ENCODE peak calls at places on chromosomes 6 and 20, in seven cellular contexts. One of them, this sample, is unnamed. For H3K9me3, the result is how much of the 10 kb centered on the place peaks cover.

GRCh38 chr6:154399097-154399496 is 42.5 kb upstream of the IPCEF1 start:
- DNase-seq in HepG2: no peak
- DNase-seq in K562: no peak
- DNase-seq in GM12878: no peak
- DNase-seq in HCT116: no peak
- DNase-seq in H1: no peak
- DNase-seq in endothelial cell of umbilical vein: peak
- DNase-seq in this sample: no peak

GRCh38 chr6:53694800-53695394 is 29.3 kb upstream of the KLHL31 start:
- DNase-seq in HepG2: no peak
- DNase-seq in HCT116: no peak
- DNase-seq in H1: no peak
- DNase-seq in endothelial cell of umbilical vein: no peak
- DNase-seq in GM12878: no peak
- DNase-seq in K562: no peak
- DNase-seq in this sample: no peak

GRCh38 chr6:56953597-56954388 is 1.1 kb upstream of the BEND6 start:
- DNase-seq in H1: peak
- DNase-seq in HCT116: no peak
- DNase-seq in endothelial cell of umbilical vein: peak
- DNase-seq in GM12878: peak
- DNase-seq in HepG2: no peak
- DNase-seq in K562: peak
- DNase-seq in this sample: no peak

GRCh38 chr20:4979841-4980410 is 21.4 kb downstream of the SLC23A2 start:
- DNase-seq in HepG2: no peak
- DNase-seq in K562: no peak
- DNase-seq in GM12878: no peak
- DNase-seq in HCT116: no peak
- DNase-seq in H1: no peak
- DNase-seq in endothelial cell of umbilical vein: no peak
- DNase-seq in this sample: no peak

GRCh38 chr6:16163535-16164300 is 34.8 kb downstream of the MYLIP start:
- DNase-seq in H1: no peak
- DNase-seq in HCT116: no peak
- DNase-seq in HepG2: no peak
- DNase-seq in GM12878: no peak
- DNase-seq in endothelial cell of umbilical vein: peak
- DNase-seq in K562: peak
- DNase-seq in this sample: no peak

GRCh38 chr6:12923644-12924235 is 207.2 kb downstream of the PHACTR1 start:
- DNase-seq in K562: no peak
- DNase-seq in endothelial cell of umbilical vein: peak
- DNase-seq in GM12878: no peak
- DNase-seq in HepG2: no peak
- DNase-seq in H1: no peak
- DNase-seq in HCT116: no peak
- DNase-seq in this sample: no peak

GRCh38 chr6:11460001-11460668 is 77.4 kb upstream of the TMEM170B start:
- DNase-seq in H1: no peak
- DNase-seq in HCT116: no peak
- DNase-seq in K562: no peak
- DNase-seq in GM12878: peak
- DNase-seq in endothelial cell of umbilical vein: peak
- DNase-seq in HepG2: no peak
- DNase-seq in this sample: no peak

GRCh38 chr20:34222208-34222607 is 19.0 kb upstream of the ASIP start:
- DNase-seq in GM12878: no peak
- DNase-seq in HepG2: no peak
- DNase-seq in K562: no peak
- DNase-seq in HCT116: no peak
- DNase-seq in H1: no peak
- DNase-seq in endothelial cell of umbilical vein: no peak
- DNase-seq in this sample: peak

GRCh38 chr6:158645064-158646022 is 800 bp upstream of the DYNLT1 start:
- DNase-seq in GM12878: no peak
- DNase-seq in HCT116: no peak
- DNase-seq in K562: no peak
- DNase-seq in endothelial cell of umbilical vein: no peak
- DNase-seq in H1: no peak
- DNase-seq in HepG2: no peak
- DNase-seq in this sample: no peak

GRCh38 chr6:43786664-43787329 is 16.8 kb downstream of the VEGFA start:
- DNase-seq in H1: no peak
- DNase-seq in endothelial cell of umbilical vein: no peak
- DNase-seq in GM12878: no peak
- DNase-seq in K562: peak
- DNase-seq in HCT116: no peak
- DNase-seq in HepG2: no peak
- DNase-seq in this sample: no peak

GRCh38 chr6:137487947-137488735 is 6.1 kb downstream of the OLIG3 start:
- DNase-seq in K562: no peak
- DNase-seq in endothelial cell of umbilical vein: no peak
- DNase-seq in HepG2: no peak
- DNase-seq in H1: no peak
- DNase-seq in GM12878: no peak
- DNase-seq in HCT116: no peak
- DNase-seq in this sample: no peak

GRCh38 chr20:39066464-39066863 is 104.3 kb downstream of the DHX35 start:
- DNase-seq in HCT116: no peak
- DNase-seq in H1: peak
- DNase-seq in HepG2: peak
- DNase-seq in K562: peak
- DNase-seq in endothelial cell of umbilical vein: no peak
- DNase-seq in GM12878: no peak
- DNase-seq in this sample: no peak

GRCh38 chr6:99282479-99283062 is 66.9 kb downstream of the FAXC start:
- DNase-seq in K562: peak
- DNase-seq in GM12878: no peak
- DNase-seq in endothelial cell of umbilical vein: peak
- DNase-seq in HCT116: peak
- DNase-seq in H1: no peak
- DNase-seq in HepG2: no peak
- DNase-seq in this sample: peak

GRCh38 chr20:36670665-36671357 is 24.8 kb upstream of the SLA2 start:
- DNase-seq in HCT116: no peak
- DNase-seq in H1: no peak
- DNase-seq in HepG2: peak
- DNase-seq in endothelial cell of umbilical vein: no peak
- DNase-seq in K562: no peak
- DNase-seq in GM12878: no peak
- DNase-seq in this sample: no peak

GRCh38 chr6:144033816-144034540 is 25.9 kb upstream of the PLAGL1 start:
- DNase-seq in K562: peak
- DNase-seq in HCT116: no peak
- DNase-seq in H1: no peak
- DNase-seq in HepG2: no peak
- DNase-seq in GM12878: no peak
- DNase-seq in endothelial cell of umbilical vein: no peak
- DNase-seq in this sample: no peak

GRCh38 chr20:15772826-15773225 is 800.4 kb downstream of the KIF16B start:
- DNase-seq in H1: no peak
- DNase-seq in HepG2: no peak
- DNase-seq in endothelial cell of umbilical vein: no peak
- DNase-seq in HCT116: no peak
- DNase-seq in GM12878: no peak
- DNase-seq in K562: no peak
- DNase-seq in this sample: no peak

GRCh38 chr6:99458319-99458718 is 33.2 kb upstream of the PNISR start:
- DNase-seq in HCT116: peak
- DNase-seq in HepG2: peak
- DNase-seq in K562: peak
- DNase-seq in endothelial cell of umbilical vein: peak
- DNase-seq in GM12878: no peak
- DNase-seq in H1: no peak
- DNase-seq in this sample: no peak

GRCh38 chr6:43811101-43812099 is 41.4 kb downstream of the VEGFA start:
- DNase-seq in HepG2: no peak
- DNase-seq in GM12878: no peak
- DNase-seq in H1: no peak
- DNase-seq in endothelial cell of umbilical vein: no peak
- DNase-seq in HCT116: no peak
- DNase-seq in K562: peak
- DNase-seq in this sample: no peak

GRCh38 chr6:75600694-75601265 is 900 bp upstream of the SENP6 start:
- DNase-seq in HepG2: no peak
- DNase-seq in GM12878: no peak
- DNase-seq in HCT116: no peak
- DNase-seq in H1: no peak
- DNase-seq in endothelial cell of umbilical vein: peak
- DNase-seq in K562: no peak
- DNase-seq in this sample: no peak

GRCh38 chr6:133807531-133807930 is 81.4 kb upstream of the TCF21 start:
- DNase-seq in GM12878: no peak
- DNase-seq in HepG2: no peak
- DNase-seq in H1: no peak
- DNase-seq in HCT116: no peak
- DNase-seq in endothelial cell of umbilical vein: no peak
- DNase-seq in K562: no peak
- DNase-seq in this sample: no peak

GRCh38 chr6:14476793-14477531 is 359.4 kb downstream of the CD83 start:
- DNase-seq in GM12878: no peak
- DNase-seq in HepG2: no peak
- DNase-seq in endothelial cell of umbilical vein: no peak
- DNase-seq in K562: peak
- DNase-seq in HCT116: no peak
- DNase-seq in H1: no peak
- DNase-seq in this sample: no peak

GRCh38 chr6:119284861-119285521 is 64.6 kb downstream of the MAN1A1 start:
- DNase-seq in K562: peak
- DNase-seq in GM12878: no peak
- DNase-seq in HCT116: no peak
- DNase-seq in H1: no peak
- DNase-seq in HepG2: peak
- DNase-seq in endothelial cell of umbilical vein: no peak
- DNase-seq in this sample: no peak

GRCh38 chr6:3835055-3835731 is 14.0 kb upstream of the FAM50B start:
- DNase-seq in HCT116: no peak
- DNase-seq in endothelial cell of umbilical vein: no peak
- DNase-seq in H1: no peak
- DNase-seq in HepG2: peak
- DNase-seq in GM12878: no peak
- DNase-seq in K562: no peak
- DNase-seq in this sample: no peak

GRCh38 chr20:51373713-51374481 is 168.6 kb downstream of the NFATC2 start:
- DNase-seq in GM12878: no peak
- DNase-seq in K562: peak
- DNase-seq in H1: no peak
- DNase-seq in HepG2: no peak
- DNase-seq in endothelial cell of umbilical vein: peak
- DNase-seq in HCT116: no peak
- DNase-seq in this sample: no peak
- TF ChIP-seq POLR2AphosphoS5 in GM12878: no peak
- TF ChIP-seq POLR2AphosphoS5 in K562: peak
- TF ChIP-seq POLR2AphosphoS5 in H1: no peak
- TF ChIP-seq POLR2AphosphoS5 in HepG2: no peak
- TF ChIP-seq POLR2AphosphoS5 in endothelial cell of umbilical vein: peak
- TF ChIP-seq POLR2AphosphoS5 in HCT116: no peak
- TF ChIP-seq POLR2AphosphoS5 in this sample: no peak

GRCh38 chr6:25133479-25133878 is 145.7 kb upstream of the CARMIL1 start:
- DNase-seq in GM12878: no peak
- DNase-seq in H1: no peak
- DNase-seq in HepG2: no peak
- DNase-seq in endothelial cell of umbilical vein: no peak
- DNase-seq in HCT116: no peak
- DNase-seq in K562: no peak
- DNase-seq in this sample: no peak
- H3K9ac ChIP-seq in GM12878: no peak
- H3K9ac ChIP-seq in H1: no peak
- H3K9ac ChIP-seq in HepG2: no peak
- H3K9ac ChIP-seq in endothelial cell of umbilical vein: no peak
- H3K9ac ChIP-seq in HCT116: no peak
- H3K9ac ChIP-seq in K562: no peak
- H3K9ac ChIP-seq in this sample: no peak

GRCh38 chr20:51301026-51301425 is 241.5 kb downstream of the NFATC2 start:
- DNase-seq in GM12878: no peak
- DNase-seq in HepG2: no peak
- DNase-seq in endothelial cell of umbilical vein: no peak
- DNase-seq in HCT116: no peak
- DNase-seq in H1: no peak
- DNase-seq in K562: no peak
- DNase-seq in this sample: no peak

GRCh38 chr20:51299413-51299812 is 243.1 kb downstream of the NFATC2 start:
- DNase-seq in HepG2: no peak
- DNase-seq in endothelial cell of umbilical vein: no peak
- DNase-seq in K562: no peak
- DNase-seq in HCT116: no peak
- DNase-seq in GM12878: no peak
- DNase-seq in H1: no peak
- DNase-seq in this sample: no peak

GRCh38 chr20:51303731-51304670 is 238.5 kb downstream of the NFATC2 start:
- DNase-seq in HepG2: no peak
- DNase-seq in GM12878: no peak
- DNase-seq in H1: no peak
- DNase-seq in K562: no peak
- DNase-seq in HCT116: no peak
- DNase-seq in endothelial cell of umbilical vein: no peak
- DNase-seq in this sample: no peak

GRCh38 chr20:51298141-51298540 is 244.4 kb downstream of the NFATC2 start:
- DNase-seq in HCT116: no peak
- DNase-seq in GM12878: no peak
- DNase-seq in HepG2: no peak
- DNase-seq in K562: no peak
- DNase-seq in endothelial cell of umbilical vein: no peak
- DNase-seq in H1: no peak
- DNase-seq in this sample: no peak

DNA sequence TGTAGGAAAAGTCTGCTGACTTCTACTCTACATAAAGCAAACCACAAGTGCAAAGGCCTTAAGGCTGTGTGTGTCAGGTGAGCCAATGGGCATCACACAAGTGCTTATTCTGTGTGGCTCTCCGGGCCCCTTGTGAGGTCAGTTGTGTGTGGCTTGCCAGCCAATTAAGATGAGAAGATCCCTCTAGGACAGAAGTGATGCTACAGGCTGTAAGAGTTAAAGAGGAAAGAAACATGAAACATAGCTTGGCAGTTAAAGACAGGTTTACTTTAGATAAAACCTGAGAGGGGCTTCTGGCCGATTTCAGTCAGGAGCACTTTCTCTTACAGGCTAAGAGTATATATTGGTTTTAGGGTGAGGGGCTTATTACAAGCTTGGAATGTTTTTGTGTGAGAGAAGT is 242.4 kb downstream of the NFATC2 start:
- DNase-seq in K562: no peak
- DNase-seq in GM12878: no peak
- DNase-seq in HCT116: no peak
- DNase-seq in endothelial cell of umbilical vein: no peak
- DNase-seq in H1: no peak
- DNase-seq in HepG2: no peak
- DNase-seq in this sample: no peak
- H3K9me3 ChIP-seq in K562: under half
- H3K9me3 ChIP-seq in GM12878: under half
- H3K9me3 ChIP-seq in HCT116: under half
- H3K9me3 ChIP-seq in endothelial cell of umbilical vein: under half
- H3K9me3 ChIP-seq in H1: under half
- H3K9me3 ChIP-seq in HepG2: under half
- H3K9me3 ChIP-seq in this sample: under half

DNA sequence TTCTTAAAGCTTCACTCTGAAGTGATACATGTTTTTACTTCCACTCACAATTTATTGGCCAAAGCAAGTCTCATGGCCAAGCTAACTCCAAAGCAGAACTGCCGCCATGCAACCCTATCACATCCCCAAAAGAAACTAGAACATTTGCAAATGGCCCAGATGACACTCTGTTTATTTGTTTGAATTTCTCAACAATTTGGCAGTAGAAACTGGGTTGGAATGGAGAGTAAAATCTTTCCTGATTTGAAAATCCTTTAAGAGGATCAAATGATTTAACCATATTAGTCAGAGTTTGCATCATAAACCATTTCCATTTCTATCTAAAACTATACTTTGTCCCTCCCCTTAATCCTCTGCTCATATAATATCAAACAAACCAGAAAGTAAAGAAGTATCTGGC is 39.1 kb upstream of the E2F3 start:
- DNase-seq in HCT116: no peak
- DNase-seq in HepG2: no peak
- DNase-seq in GM12878: no peak
- DNase-seq in H1: no peak
- DNase-seq in K562: no peak
- DNase-seq in endothelial cell of umbilical vein: no peak
- DNase-seq in this sample: no peak
- TF ChIP-seq POLR2AphosphoS5 in HCT116: no peak
- TF ChIP-seq POLR2AphosphoS5 in HepG2: no peak
- TF ChIP-seq POLR2AphosphoS5 in GM12878: no peak
- TF ChIP-seq POLR2AphosphoS5 in H1: no peak
- TF ChIP-seq POLR2AphosphoS5 in K562: no peak
- TF ChIP-seq POLR2AphosphoS5 in endothelial cell of umbilical vein: no peak
- TF ChIP-seq POLR2AphosphoS5 in this sample: no peak

This sample was measured in SK-N-MC.